ENCODE peak calls at places on chromosomes 2 and 18, in seven cellular contexts. D is RWPE1, O is gastrocnemius medialis, P is adrenal gland, J is GM20000, C is HFFc6, K is lower lobe of right lung. N is an unnamed sample.

GRCh38 chr2:219025637-219026585 is 15.4 kb downstream of the CFAP65 start:
- DNase-seq in D (no peak), O (no peak), P (no peak), J (no peak), C (no peak), K (no peak), N (peak)

GRCh38 chr2:20755132-20755800 is 67.6 kb downstream of the LDAH start:
- DNase-seq in D (no peak), O (no peak), P (no peak), J (no peak), C (no peak), K (no peak), N (no peak)

GRCh38 chr2:132627542-132627941 is 42.5 kb downstream of the LYPD1 start:
- DNase-seq in D (peak), O (no peak), P (no peak), J (no peak), C (no peak), K (no peak), N (no peak)

GRCh38 chr2:162084561-162084960 is 10.5 kb upstream of the DPP4 start:
- DNase-seq in D (no peak), O (no peak), P (no peak), J (no peak), C (no peak), K (no peak), N (no peak)

GRCh38 chr18:13447621-13448020 is 229.1 kb downstream of the LDLRAD4 start:
- DNase-seq in D (no peak), O (no peak), P (peak), J (no peak), C (no peak), K (no peak), N (no peak)

GRCh38 chr2:11370377-11371098 is 26.1 kb upstream of the ROCK2 start:
- DNase-seq in D (peak), O (no peak), P (no peak), J (no peak), C (peak), K (peak), N (no peak)

GRCh38 chr2:109128466-109129355 is at the start of gene SH3RF3:
- DNase-seq in D (peak), O (peak), P (peak), J (peak), C (peak), K (peak), N (no peak)

GRCh38 chr2:196551014-196551413 is 88.5 kb upstream of the CCDC150 start:
- DNase-seq in D (no peak), O (no peak), P (no peak), J (no peak), C (no peak), K (no peak), N (no peak)

GRCh38 chr2:5521462-5521861 is 170.7 kb upstream of the SOX11 start:
- DNase-seq in D (no peak), O (no peak), P (no peak), J (no peak), C (no peak), K (no peak), N (no peak)

GRCh38 chr18:6313427-6313826 is 101.3 kb downstream of the L3MBTL4 start:
- DNase-seq in D (no peak), O (no peak), P (no peak), J (no peak), C (no peak), K (no peak), N (no peak)

GRCh38 chr2:240392948-240393830 is 42.3 kb upstream of the GPC1 start:
- DNase-seq in D (no peak), O (no peak), P (peak), J (no peak), C (no peak), K (peak), N (peak)

GRCh38 chr2:233917146-233917545 is at the start of gene TRPM8:
- DNase-seq in D (no peak), O (no peak), P (no peak), J (no peak), C (no peak), K (no peak), N (no peak)

GRCh38 chr2:56077352-56077915 is 106.4 kb upstream of the CCDC85A start:
- DNase-seq in D (peak), O (no peak), P (no peak), J (no peak), C (peak), K (no peak), N (no peak)

GRCh38 chr2:191636235-191636543 is 41.7 kb upstream of the NABP1 start:
- DNase-seq in D (peak), O (no peak), P (no peak), J (no peak), C (peak), K (no peak), N (no peak)

GRCh38 chr2:58680938-58681337 is 439.8 kb upstream of the FANCL start:
- DNase-seq in D (peak), O (no peak), P (no peak), J (no peak), C (no peak), K (no peak), N (no peak)

GRCh38 chr18:73908323-73908722 is 239.3 kb downstream of the FBXO15 start:
- DNase-seq in D (peak), O (no peak), P (no peak), J (peak), C (peak), K (no peak), N (no peak)

GRCh38 chr2:156464106-156464505 is 27.9 kb downstream of the GPD2 start:
- DNase-seq in D (no peak), O (no peak), P (no peak), J (no peak), C (no peak), K (no peak), N (no peak)

GRCh38 chr2:43105586-43106562 is 120.5 kb downstream of the ZFP36L2 start:
- DNase-seq in D (no peak), O (no peak), P (no peak), J (peak), C (no peak), K (peak), N (no peak)

GRCh38 chr18:47296462-47296861 is 45.0 kb upstream of the SKOR2 start:
- DNase-seq in D (no peak), O (no peak), P (no peak), J (no peak), C (no peak), K (no peak), N (no peak)

GRCh38 chr2:218961651-218962570 is 2.4 kb downstream of the CDK5R2 start:
- DNase-seq in D (peak), O (no peak), P (no peak), J (peak), C (no peak), K (no peak), N (no peak)

GRCh38 chr2:112622528-112622849 is 23.2 kb upstream of the SLC20A1 start:
- DNase-seq in D (peak), O (no peak), P (no peak), J (no peak), C (peak), K (no peak), N (no peak)

GRCh38 chr18:10138719-10139118 is 224.9 kb downstream of the VAPA start:
- DNase-seq in D (no peak), O (no peak), P (no peak), J (no peak), C (no peak), K (no peak), N (no peak)

GRCh38 chr2:233450854-233451575 is 96.7 kb downstream of the DGKD start:
- DNase-seq in D (no peak), O (no peak), P (no peak), J (no peak), C (no peak), K (peak), N (peak)

GRCh38 chr2:239544846-239545465 is 144.1 kb upstream of the HDAC4 start:
- DNase-seq in D (no peak), O (no peak), P (no peak), J (no peak), C (no peak), K (no peak), N (peak)

GRCh38 chr2:200235533-200235932 is 71.0 kb upstream of the SPATS2L start:
- DNase-seq in D (no peak), O (no peak), P (no peak), J (no peak), C (no peak), K (no peak), N (no peak)

GRCh38 chr2:25178976-25179375 is 10.6 kb upstream of the POMC start:
- DNase-seq in D (no peak), O (no peak), P (no peak), J (no peak), C (no peak), K (no peak), N (no peak)

GRCh38 chr18:23067236-23067635 is 68.0 kb upstream of the CABLES1 start:
- DNase-seq in D (no peak), O (no peak), P (no peak), J (no peak), C (peak), K (no peak), N (no peak)

GRCh38 chr2:107986278-107987217 is at the start of gene SLC5A7:
- DNase-seq in D (no peak), O (no peak), P (no peak), J (no peak), C (no peak), K (no peak), N (no peak)

GRCh38 chr2:215901796-215902195 is 111.6 kb downstream of the MREG start:
- DNase-seq in D (no peak), O (no peak), P (no peak), J (no peak), C (no peak), K (no peak), N (no peak)

GRCh38 chr2:7180641-7181370 is 263.6 kb downstream of the RNF144A start:
- DNase-seq in D (peak), O (no peak), P (no peak), J (no peak), C (no peak), K (no peak), N (no peak)

GRCh38 chr18:2304378-2305175 is 266.7 kb downstream of the METTL4 start:
- DNase-seq in D (peak), O (no peak), P (no peak), J (no peak), C (peak), K (no peak), N (no peak)

GRCh38 chr2:106057206-106057605 is 136.9 kb downstream of the UXS1 start:
- DNase-seq in D (peak), O (no peak), P (no peak), J (no peak), C (no peak), K (no peak), N (no peak)

GRCh38 chr2:28567076-28567471 is 71.2 kb downstream of the PLB1 start:
- DNase-seq in D (no peak), O (no peak), P (no peak), J (peak), C (no peak), K (no peak), N (no peak)

GRCh38 chr2:144331652-144332355 is 188.1 kb downstream of the ZEB2 start:
- DNase-seq in D (peak), O (peak), P (peak), J (no peak), C (peak), K (peak), N (peak)

GRCh38 chr2:29974086-29974485 is 52.7 kb upstream of the ALK start:
- DNase-seq in D (no peak), O (no peak), P (no peak), J (no peak), C (no peak), K (no peak), N (no peak)

GRCh38 chr2:197249771-197250397 is 60.7 kb downstream of the ANKRD44 start:
- DNase-seq in D (no peak), O (no peak), P (no peak), J (no peak), C (no peak), K (no peak), N (no peak)

GRCh38 chr2:144553379-144553778 is 33.5 kb upstream of the ZEB2 start:
- DNase-seq in D (peak), O (no peak), P (no peak), J (no peak), C (peak), K (no peak), N (no peak)

GRCh38 chr2:238100049-238100820 is at the start of gene ESPNL:
- DNase-seq in D (no peak), O (no peak), P (peak), J (no peak), C (no peak), K (no peak), N (no peak)

GRCh38 chr2:113768770-113769169 is 12.3 kb upstream of the SLC35F5 start:
- DNase-seq in D (no peak), O (no peak), P (no peak), J (no peak), C (peak), K (no peak), N (no peak)

GRCh38 chr2:150442484-150442883 is 45.0 kb downstream of the RND3 start:
- DNase-seq in D (no peak), O (no peak), P (no peak), J (no peak), C (no peak), K (no peak), N (no peak)

GRCh38 chr2:150449856-150450255 is 37.6 kb downstream of the RND3 start:
- DNase-seq in D (peak), O (no peak), P (no peak), J (no peak), C (no peak), K (no peak), N (no peak)

GRCh38 chr2:150450765-150451164 is 36.7 kb downstream of the RND3 start:
- DNase-seq in D (no peak), O (no peak), P (no peak), J (no peak), C (no peak), K (no peak), N (no peak)

GRCh38 chr2:150441226-150441625 is 46.2 kb downstream of the RND3 start:
- DNase-seq in D (no peak), O (no peak), P (no peak), J (no peak), C (no peak), K (no peak), N (no peak)

GRCh38 chr2:150445404-150445803 is 42.1 kb downstream of the RND3 start:
- DNase-seq in D (no peak), O (no peak), P (no peak), J (no peak), C (no peak), K (no peak), N (no peak)
- TF ChIP-seq CTCF in D (no peak), O (no peak), P (no peak), J (no peak), C (no peak), K (no peak), N (no peak)

GRCh38 chr2:207311316-207312005 is 145.7 kb upstream of the KLF7 start:
- DNase-seq in D (peak), O (peak), P (peak), J (peak), C (peak), K (peak), N (no peak)
- TF ChIP-seq CTCF in D (no peak), O (no peak), P (no peak), J (no peak), C (peak), K (peak), N (peak)

GRCh38 chr18:24515721-24516120 is 55.3 kb downstream of the HRH4 start:
- DNase-seq in D (no peak), O (no peak), P (no peak), J (no peak), C (no peak), K (no peak), N (no peak)

GRCh38 chr18:24518596-24518995 is 58.2 kb downstream of the HRH4 start:
- DNase-seq in D (no peak), O (no peak), P (no peak), J (no peak), C (no peak), K (no peak), N (no peak)

GRCh38 chr18:24509435-24509834 is 49.0 kb downstream of the HRH4 start:
- DNase-seq in D (no peak), O (no peak), P (no peak), J (no peak), C (no peak), K (no peak), N (no peak)

GRCh38 chr18:24517554-24517953 is 57.1 kb downstream of the HRH4 start:
- DNase-seq in D (no peak), O (no peak), P (no peak), J (no peak), C (no peak), K (no peak), N (no peak)

DNA sequence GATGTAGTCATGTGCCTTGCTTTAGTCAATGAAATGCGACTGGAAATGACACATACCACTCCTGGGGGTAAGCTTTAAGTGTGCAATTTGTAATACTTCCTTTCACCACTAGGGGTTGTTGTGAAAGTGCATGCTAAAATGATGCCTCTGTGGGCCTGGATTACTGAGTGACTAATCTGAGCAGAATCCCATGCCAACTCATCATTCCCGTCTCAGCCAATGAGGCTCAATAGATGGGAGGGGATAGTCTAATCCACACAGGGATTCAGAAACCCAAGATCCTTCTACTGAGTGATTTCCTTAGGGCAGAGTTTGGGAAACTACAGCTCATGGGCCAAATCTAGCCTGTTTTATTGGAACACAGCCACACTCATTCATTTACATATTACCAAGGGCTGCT is 54.0 kb downstream of the HRH4 start:
- DNase-seq in D (peak), O (no peak), P (no peak), J (peak), C (peak), K (no peak), N (no peak)
- TF ChIP-seq CTCF in D (peak), O (no peak), P (peak), J (peak), C (peak), K (peak), N (peak)

DNA sequence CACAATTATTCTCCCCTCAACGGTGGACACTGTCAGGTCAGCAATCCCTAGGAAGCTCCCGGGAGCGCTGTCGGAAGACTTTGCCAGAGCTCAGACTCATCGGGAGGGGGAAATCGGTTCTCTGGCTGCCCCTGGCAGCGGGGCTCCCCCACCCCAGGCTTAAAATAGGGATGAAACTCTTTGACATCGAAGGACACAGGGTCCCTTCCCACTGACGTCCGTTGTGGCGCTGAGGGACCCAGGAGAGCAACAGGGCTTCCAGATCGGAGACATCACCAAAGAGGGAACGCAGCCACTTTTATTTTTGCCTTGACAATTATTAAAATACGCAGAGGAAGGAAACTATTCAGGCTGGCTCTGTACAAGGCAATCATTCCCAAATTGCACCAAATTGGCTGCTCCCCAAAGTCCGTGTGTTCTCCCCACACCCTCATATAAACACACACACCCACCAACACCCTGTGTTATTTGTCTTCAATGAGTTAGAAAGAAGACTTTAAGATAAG is 249.0 kb downstream of the CDH20 start:
- DNase-seq in D (no peak), O (no peak), P (no peak), J (no peak), C (no peak), K (no peak), N (no peak)
- TF ChIP-seq CTCF in D (peak), O (no peak), P (no peak), J (no peak), C (peak), K (no peak), N (peak)

GRCh38 chr2:229060147-229060546 is 210.9 kb downstream of the PID1 start:
- DNase-seq in D (no peak), O (no peak), P (no peak), J (no peak), C (no peak), K (no peak), N (no peak)

GRCh38 chr2:229054311-229054710 is 216.8 kb downstream of the PID1 start:
- DNase-seq in D (no peak), O (no peak), P (no peak), J (no peak), C (no peak), K (no peak), N (no peak)

GRCh38 chr2:229059331-229060033 is 211.6 kb downstream of the PID1 start:
- DNase-seq in D (no peak), O (no peak), P (no peak), J (no peak), C (no peak), K (no peak), N (no peak)

DNA sequence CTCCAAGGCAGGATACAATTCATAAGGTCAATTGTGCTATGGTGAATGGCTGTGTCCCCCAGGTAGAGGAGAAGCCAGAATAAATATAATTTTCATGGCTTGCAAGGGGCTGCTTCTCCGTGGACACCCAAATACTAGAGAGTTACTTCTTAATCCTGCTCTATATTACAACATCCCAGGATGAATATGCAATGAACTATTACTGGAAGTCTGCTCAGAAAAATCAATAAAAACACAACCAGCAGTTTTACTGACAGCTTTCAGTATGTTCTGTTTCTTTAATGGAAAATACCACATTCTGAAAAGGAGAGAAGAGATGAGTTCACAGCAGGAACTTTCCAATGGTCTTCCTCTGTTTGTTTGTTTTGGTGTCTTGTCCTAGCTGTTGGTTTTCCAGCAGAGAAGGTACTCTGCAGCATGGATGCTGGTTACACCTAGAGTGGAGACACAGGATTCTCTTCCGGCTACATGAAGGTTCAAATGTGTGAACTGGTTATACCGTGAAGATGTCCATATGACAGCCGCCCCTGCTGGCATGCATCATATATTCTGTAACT is 213.0 kb downstream of the PID1 start:
- DNase-seq in D (no peak), O (no peak), P (no peak), J (no peak), C (no peak), K (no peak), N (no peak)
- TF ChIP-seq CTCF in D (no peak), O (no peak), P (no peak), J (no peak), C (no peak), K (no peak), N (no peak)

GRCh38 chr2:223828314-223828713 is 9.1 kb downstream of the AP1S3 start:
- DNase-seq in D (no peak), O (no peak), P (no peak), J (no peak), C (no peak), K (no peak), N (no peak)
- TF ChIP-seq CTCF in D (no peak), O (no peak), P (no peak), J (no peak), C (no peak), K (no peak), N (no peak)

GRCh38 chr2:99816908-99817307 is 325.5 kb downstream of the AFF3 start:
- DNase-seq in D (no peak), O (no peak), P (no peak), J (no peak), C (no peak), K (no peak), N (no peak)

GRCh38 chr2:99821039-99821438 is 321.4 kb downstream of the AFF3 start:
- DNase-seq in D (no peak), O (no peak), P (no peak), J (no peak), C (no peak), K (no peak), N (no peak)

GRCh38 chr2:99818842-99819241 is 323.5 kb downstream of the AFF3 start:
- DNase-seq in D (peak), O (no peak), P (no peak), J (no peak), C (no peak), K (no peak), N (no peak)

GRCh38 chr2:99821572-99822369 is 320.6 kb downstream of the AFF3 start:
- DNase-seq in D (no peak), O (no peak), P (no peak), J (no peak), C (peak), K (no peak), N (no peak)

GRCh38 chr2:99819766-99820165 is 322.6 kb downstream of the AFF3 start:
- DNase-seq in D (no peak), O (no peak), P (no peak), J (no peak), C (no peak), K (no peak), N (no peak)
- TF ChIP-seq CTCF in D (no peak), O (no peak), P (no peak), J (no peak), C (peak), K (no peak), N (peak)

N was measured in chondrocyte.